ENCODE peak calls at places on chromosomes 6 and 20, in eight cellular contexts. S, T, E, Q, M, R, C and X are unnamed samples.

GRCh38 chr6:112237066-112237465 is 17.3 kb downstream of the LAMA4 start:
- DNase-seq in S (no peak), T (peak), E (no peak), Q (no peak), M (no peak), R (no peak), C (no peak), X (no peak)

GRCh38 chr20:28562510-28562898 is 2695.0 kb upstream of the DEFB115 start:
- DNase-seq in S (peak), T (no peak), E (no peak), Q (no peak), M (peak), R (no peak), C (no peak), X (no peak)

GRCh38 chr20:52150440-52151258 is 40.9 kb downstream of the ZFP64 start:
- DNase-seq in S (peak), T (peak), E (peak), Q (peak), M (peak), R (peak), C (no peak), X (peak)

GRCh38 chr6:137233561-137234504 is 14.6 kb upstream of the IFNGR1 start:
- DNase-seq in S (peak), T (peak), E (no peak), Q (peak), M (no peak), R (no peak), C (no peak), X (peak)

GRCh38 chr6:162109466-162110040 is 618.0 kb downstream of the PRKN start:
- DNase-seq in S (no peak), T (no peak), E (no peak), Q (no peak), M (no peak), R (no peak), C (no peak), X (no peak)

GRCh38 chr20:24735263-24735662 is 213.8 kb upstream of the CST7 start:
- DNase-seq in S (no peak), T (no peak), E (no peak), Q (no peak), M (no peak), R (no peak), C (no peak), X (no peak)

GRCh38 chr6:126530777-126531176 is 190.9 kb downstream of the CENPW start:
- DNase-seq in S (no peak), T (peak), E (no peak), Q (no peak), M (no peak), R (no peak), C (no peak), X (no peak)

GRCh38 chr6:7728855-7729590 is 3.1 kb downstream of the BMP6 start:
- DNase-seq in S (no peak), T (peak), E (no peak), Q (no peak), M (no peak), R (no peak), C (no peak), X (no peak)

GRCh38 chr6:168641455-168641854 is 200.5 kb downstream of the SMOC2 start:
- DNase-seq in S (no peak), T (no peak), E (no peak), Q (no peak), M (no peak), R (no peak), C (no peak), X (no peak)

GRCh38 chr6:25477006-25477590 is 174.9 kb upstream of the SCGN start:
- DNase-seq in S (peak), T (no peak), E (no peak), Q (no peak), M (no peak), R (no peak), C (no peak), X (no peak)

GRCh38 chr20:57361517-57361916 is 10.5 kb downstream of the RAE1 start:
- DNase-seq in S (no peak), T (peak), E (no peak), Q (no peak), M (no peak), R (no peak), C (no peak), X (no peak)

GRCh38 chr20:19621072-19621471 is 137.0 kb upstream of the RIN2 start:
- DNase-seq in S (no peak), T (no peak), E (no peak), Q (no peak), M (no peak), R (no peak), C (no peak), X (peak)

GRCh38 chr6:108193120-108193519 is 27.3 kb downstream of the NR2E1 start:
- DNase-seq in S (no peak), T (no peak), E (no peak), Q (no peak), M (no peak), R (no peak), C (no peak), X (no peak)

GRCh38 chr6:156273065-156273711 is 504.0 kb upstream of the ARID1B start:
- DNase-seq in S (no peak), T (no peak), E (no peak), Q (peak), M (no peak), R (no peak), C (no peak), X (no peak)

GRCh38 chr6:112017169-112017568 is 36.7 kb upstream of the CCN6 start:
- DNase-seq in S (no peak), T (no peak), E (no peak), Q (no peak), M (no peak), R (no peak), C (no peak), X (no peak)

GRCh38 chr6:151327079-151327478 is 64.3 kb downstream of the ZBTB2 start:
- DNase-seq in S (no peak), T (no peak), E (no peak), Q (no peak), M (no peak), R (no peak), C (no peak), X (no peak)

GRCh38 chr6:38080889-38081288 is 261.4 kb downstream of the ZFAND3 start:
- DNase-seq in S (no peak), T (peak), E (no peak), Q (peak), M (no peak), R (no peak), C (no peak), X (no peak)

DNA sequence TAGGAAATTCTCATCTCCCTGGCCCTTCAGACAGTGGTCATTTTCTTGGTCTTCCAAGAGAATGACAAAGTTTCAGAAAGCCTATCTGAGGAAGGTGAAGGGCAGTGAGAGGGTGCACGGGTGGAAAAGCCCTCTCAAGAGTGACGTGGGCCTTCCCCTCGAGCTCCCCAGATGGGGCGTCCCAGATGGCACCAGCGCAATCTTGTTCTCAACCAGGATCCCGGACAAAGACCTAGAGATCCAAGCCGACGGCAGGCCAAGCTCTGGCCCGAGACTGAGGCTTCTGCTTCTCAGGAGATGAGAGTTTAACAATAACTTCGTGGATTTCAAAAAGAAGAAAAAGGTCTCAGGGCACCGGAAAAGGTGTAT is 797 bp upstream of the ZNF133 start:
- DNase-seq in S (no peak), T (no peak), E (no peak), Q (no peak), M (no peak), R (no peak), C (no peak), X (no peak)
- TF ChIP-seq MAX in S (no peak), T (no peak), E (no peak), Q (no peak), M (no peak), R (no peak), C (no peak), X (no peak)

DNA sequence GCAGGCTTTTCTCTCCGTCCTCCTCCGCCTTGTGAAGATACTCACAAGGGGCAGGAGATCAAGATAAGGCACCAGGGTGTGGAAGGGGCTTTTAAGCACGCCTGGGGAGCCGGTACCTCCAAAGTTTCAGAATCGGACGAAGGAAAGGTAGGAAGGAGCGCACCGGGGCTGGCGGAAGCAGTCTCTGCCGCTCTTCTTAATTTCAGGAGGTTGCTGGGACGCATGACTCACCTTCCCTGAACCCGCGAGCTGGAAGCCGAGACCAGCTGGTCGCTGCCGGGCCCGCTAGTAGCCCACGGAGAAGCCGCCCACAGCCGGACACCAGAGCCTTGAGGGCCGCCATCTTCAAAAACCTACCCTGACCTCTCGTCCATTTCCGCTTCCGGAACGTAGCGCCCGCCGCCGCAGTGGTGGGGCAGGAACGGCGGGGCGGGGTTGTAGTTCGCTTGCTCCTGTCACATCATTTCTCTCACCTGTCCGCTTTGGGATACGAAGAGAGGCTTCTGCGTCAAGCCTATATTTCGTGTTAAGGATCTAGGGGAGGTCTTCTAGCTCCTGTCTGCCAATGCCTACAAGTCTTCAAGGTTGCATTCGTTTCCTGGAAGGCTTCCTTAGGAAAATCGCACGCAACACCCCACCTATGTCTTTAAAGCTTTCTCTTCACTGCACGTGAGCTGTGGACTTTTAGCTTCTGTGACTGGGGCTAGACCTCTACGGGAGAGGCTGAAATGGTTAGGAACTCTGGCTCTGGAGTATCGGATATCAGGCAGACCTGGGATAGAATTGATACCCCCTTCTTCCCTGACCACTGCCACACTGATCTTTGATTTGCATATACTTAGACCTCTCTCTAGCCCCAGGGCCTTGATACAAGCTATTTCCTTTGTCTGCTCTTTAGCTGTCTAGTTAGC is at the start of gene MRPS18A:
- DNase-seq in S (peak), T (peak), E (peak), Q (peak), M (peak), R (no peak), C (no peak), X (peak)
- TF ChIP-seq POLR2A in S (peak), T (peak), E (peak), Q (peak), M (peak), R (peak), C (no peak), X (peak)

DNA sequence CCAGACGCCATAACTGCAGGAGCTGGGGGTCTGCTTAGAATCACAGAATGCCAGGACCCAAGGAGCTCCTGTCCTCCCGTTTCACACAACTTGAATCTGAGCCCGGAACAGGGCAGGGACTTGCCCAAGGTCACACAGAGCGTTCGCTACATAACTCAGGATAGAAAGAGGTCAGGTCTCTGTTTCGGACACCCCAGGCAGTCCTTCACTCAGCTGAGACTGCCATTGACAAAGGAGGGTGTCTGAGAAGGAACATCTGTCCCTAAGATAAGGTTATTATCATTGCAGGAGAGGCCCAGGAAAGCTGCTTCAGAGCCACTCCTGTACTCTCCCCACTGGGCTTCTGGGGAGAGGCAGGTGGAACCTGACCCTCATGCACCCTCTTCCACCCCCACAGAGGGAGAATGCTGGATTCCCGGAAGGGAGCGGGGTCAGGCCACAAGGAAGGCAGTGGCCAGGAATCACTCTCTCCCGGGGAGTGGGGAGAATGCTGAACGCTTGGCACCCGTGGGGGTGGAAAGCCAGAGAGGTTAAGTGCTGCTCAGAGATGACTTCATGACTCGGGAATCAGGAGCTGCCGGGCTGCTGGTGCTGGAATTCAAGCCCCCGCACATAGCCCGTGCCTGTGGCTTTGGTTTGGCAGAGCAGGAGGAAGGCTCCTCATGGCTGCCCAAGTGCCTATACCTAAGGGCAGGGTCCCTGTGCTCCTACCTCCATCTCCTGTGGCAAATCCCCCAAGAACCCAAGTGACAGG is 10.7 kb downstream of the SDC4 start:
- DNase-seq in S (peak), T (no peak), E (no peak), Q (peak), M (peak), R (no peak), C (no peak), X (no peak)
- H3K4me3 ChIP-seq in S (peak), T (no peak), E (peak), Q (peak), M (no peak), R (no peak), C (no peak), X (no peak)

DNA sequence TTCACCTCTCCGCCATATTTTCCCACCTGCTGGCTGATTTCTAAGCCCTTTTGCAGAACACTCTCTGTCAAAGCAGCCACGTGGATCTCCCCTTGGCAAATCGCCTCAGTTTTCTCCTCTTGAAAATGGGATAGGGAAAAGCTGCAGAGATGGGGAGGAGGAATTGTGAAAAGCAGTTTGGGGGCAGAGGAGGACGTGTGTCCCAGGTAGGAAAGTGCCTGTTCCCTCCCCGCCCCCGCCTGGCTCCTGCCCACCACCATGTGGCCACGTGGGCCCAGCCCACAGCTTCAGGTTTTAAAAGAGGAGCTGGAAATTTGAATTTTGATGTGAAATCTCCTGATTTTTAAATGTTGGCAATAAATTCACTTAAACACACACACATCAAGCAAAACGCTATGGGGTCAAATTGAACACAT is 3.6 kb upstream of the CEBPB start:
- DNase-seq in S (peak), T (no peak), E (no peak), Q (peak), M (no peak), R (no peak), C (no peak), X (no peak)
- TF ChIP-seq MAX in S (peak), T (no peak), E (no peak), Q (peak), M (peak), R (no peak), C (peak), X (peak)

GRCh38 chr20:62926229-62927127 is at the start of gene DIDO1:
- DNase-seq in S (peak), T (peak), E (peak), Q (peak), M (peak), R (peak), C (no peak), X (peak)
- TF ChIP-seq POLR2A in S (no peak), T (no peak), E (peak), Q (peak), M (peak), R (peak), C (peak), X (peak)

GRCh38 chr6:34585108-34585507 is 29.0 kb upstream of the SPDEF start:
- DNase-seq in S (no peak), T (no peak), E (no peak), Q (no peak), M (no peak), R (no peak), C (no peak), X (no peak)
- H3K4me3 ChIP-seq in S (no peak), T (no peak), E (no peak), Q (no peak), M (no peak), R (no peak), C (no peak), X (no peak)

GRCh38 chr6:79612457-79612856 is 18.7 kb upstream of the SH3BGRL2 start:
- DNase-seq in S (no peak), T (no peak), E (no peak), Q (no peak), M (no peak), R (no peak), C (no peak), X (no peak)
- TF ChIP-seq MAX in S (no peak), T (no peak), E (no peak), Q (no peak), M (no peak), R (no peak), C (no peak), X (no peak)

GRCh38 chr6:15248451-15249370 is 2.8 kb downstream of the JARID2 start:
- DNase-seq in S (peak), T (peak), E (peak), Q (peak), M (peak), R (peak), C (peak), X (peak)

GRCh38 chr6:15246217-15247211 is 645 bp downstream of the JARID2 start:
- DNase-seq in S (no peak), T (no peak), E (no peak), Q (no peak), M (no peak), R (no peak), C (no peak), X (peak)

GRCh38 chr6:15249371-15250019 is 3.6 kb downstream of the JARID2 start:
- DNase-seq in S (no peak), T (no peak), E (no peak), Q (no peak), M (no peak), R (no peak), C (no peak), X (peak)

GRCh38 chr6:15247214-15247749 is 1.4 kb downstream of the JARID2 start:
- DNase-seq in S (no peak), T (no peak), E (no peak), Q (no peak), M (no peak), R (no peak), C (no peak), X (peak)

GRCh38 chr6:15247750-15248450 is 2.0 kb downstream of the JARID2 start:
- DNase-seq in S (peak), T (peak), E (no peak), Q (peak), M (peak), R (no peak), C (no peak), X (peak)
- TF ChIP-seq POLR2A in S (peak), T (no peak), E (no peak), Q (no peak), M (peak), R (no peak), C (peak), X (no peak)

DNA sequence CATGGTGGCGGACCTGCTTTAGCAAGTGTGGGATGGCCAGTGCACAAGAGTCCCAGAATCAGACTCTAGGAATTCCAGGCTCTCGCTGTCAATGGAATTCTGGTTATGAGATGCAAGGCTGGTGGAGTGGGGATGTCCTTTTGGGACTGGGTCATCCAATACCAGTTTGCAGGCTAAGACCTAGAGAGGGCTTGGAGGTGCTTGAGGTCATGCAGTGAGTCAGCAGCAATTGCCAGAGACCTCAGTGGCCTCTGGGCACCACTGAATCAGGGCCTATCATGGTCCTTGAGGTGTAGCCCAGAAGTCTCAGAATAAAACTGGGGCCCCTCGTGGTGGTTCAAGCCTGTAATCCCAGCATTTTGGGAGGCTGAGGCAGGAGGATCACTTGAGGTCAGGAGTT is 1.4 kb upstream of the SCRT2 start:
- DNase-seq in S (peak), T (no peak), E (no peak), Q (no peak), M (peak), R (no peak), C (no peak), X (peak)
- H3K4me3 ChIP-seq in S (no peak), T (no peak), E (no peak), Q (no peak), M (no peak), R (no peak), C (peak), X (no peak)

GRCh38 chr6:2796884-2797283 is 31.7 kb downstream of the WRNIP1 start:
- DNase-seq in S (no peak), T (no peak), E (no peak), Q (no peak), M (no peak), R (no peak), C (no peak), X (peak)
- TF ChIP-seq MAX in S (no peak), T (no peak), E (no peak), Q (no peak), M (no peak), R (no peak), C (no peak), X (no peak)